ENCODE peak calls at places on chromosome 18, in ten cellular contexts. V is body of pancreas, B is dorsolateral prefrontal cortex, Z is uterus, M is spleen, R is testis, J is thyroid gland, U is Peyer's patch, G is lung, F is heart right ventricle. P is an unnamed sample. For H3K27me3, the result is how much of the 10 kb centered on the place peaks cover.

GRCh38 chr18:76913583-76913982 is 91.2 kb downstream of the ZNF236 start:
- DNase-seq in V (no peak), B (no peak), Z (no peak), M (no peak), R (no peak), J (no peak), U (no peak), G (no peak), F (no peak), P (no peak)

GRCh38 chr18:3410273-3410672 is 39.7 kb upstream of the TGIF1 start:
- DNase-seq in V (no peak), B (no peak), Z (no peak), M (no peak), R (no peak), J (no peak), U (no peak), G (no peak), F (no peak), P (no peak)

GRCh38 chr18:77140439-77141109 is 8.0 kb upstream of the MBP start:
- DNase-seq in V (no peak), B (no peak), Z (no peak), M (no peak), R (no peak), J (peak), U (peak), G (no peak), F (no peak), P (peak)

GRCh38 chr18:78457011-78457410 is 522.6 kb upstream of the SALL3 start:
- DNase-seq in V (no peak), B (no peak), Z (no peak), M (no peak), R (no peak), J (no peak), U (no peak), G (no peak), F (no peak), P (no peak)

GRCh38 chr18:35055726-35056125 is 14.5 kb downstream of the MAPRE2 start:
- DNase-seq in V (no peak), B (no peak), Z (no peak), M (no peak), R (no peak), J (no peak), U (no peak), G (no peak), F (no peak), P (no peak)

GRCh38 chr18:3592864-3593263 is 142.9 kb downstream of the TGIF1 start:
- DNase-seq in V (no peak), B (no peak), Z (no peak), M (no peak), R (no peak), J (no peak), U (no peak), G (no peak), F (no peak), P (no peak)

GRCh38 chr18:7414459-7414858 is 152.7 kb upstream of the PTPRM start:
- DNase-seq in V (no peak), B (no peak), Z (no peak), M (no peak), R (no peak), J (no peak), U (no peak), G (no peak), F (no peak), P (no peak)

GRCh38 chr18:45212186-45213039 is 402.9 kb upstream of the SLC14A2 start:
- DNase-seq in V (peak), B (peak), Z (peak), M (peak), R (peak), J (peak), U (peak), G (peak), F (peak), P (peak)

GRCh38 chr18:6785001-6785400 is 55.5 kb downstream of the ARHGAP28 start:
- DNase-seq in V (no peak), B (no peak), Z (no peak), M (no peak), R (no peak), J (no peak), U (no peak), G (no peak), F (no peak), P (no peak)

GRCh38 chr18:59769105-59769865 is 72.1 kb upstream of the CCBE1 start:
- DNase-seq in V (no peak), B (no peak), Z (no peak), M (no peak), R (no peak), J (no peak), U (no peak), G (no peak), F (no peak), P (no peak)

GRCh38 chr18:32764611-32765244 is 8.1 kb downstream of the KLHL14 start:
- DNase-seq in V (no peak), B (no peak), Z (no peak), M (no peak), R (no peak), J (no peak), U (no peak), G (no peak), F (no peak), P (no peak)

GRCh38 chr18:32761231-32761785 is 11.5 kb downstream of the KLHL14 start:
- DNase-seq in V (no peak), B (no peak), Z (no peak), M (no peak), R (no peak), J (no peak), U (no peak), G (no peak), F (no peak), P (no peak)

GRCh38 chr18:32760391-32760790 is 12.4 kb downstream of the KLHL14 start:
- DNase-seq in V (no peak), B (no peak), Z (no peak), M (peak), R (no peak), J (no peak), U (no peak), G (no peak), F (no peak), P (no peak)

GRCh38 chr18:32763306-32763705 is 9.5 kb downstream of the KLHL14 start:
- DNase-seq in V (no peak), B (no peak), Z (no peak), M (no peak), R (no peak), J (no peak), U (no peak), G (no peak), F (no peak), P (no peak)

DNA sequence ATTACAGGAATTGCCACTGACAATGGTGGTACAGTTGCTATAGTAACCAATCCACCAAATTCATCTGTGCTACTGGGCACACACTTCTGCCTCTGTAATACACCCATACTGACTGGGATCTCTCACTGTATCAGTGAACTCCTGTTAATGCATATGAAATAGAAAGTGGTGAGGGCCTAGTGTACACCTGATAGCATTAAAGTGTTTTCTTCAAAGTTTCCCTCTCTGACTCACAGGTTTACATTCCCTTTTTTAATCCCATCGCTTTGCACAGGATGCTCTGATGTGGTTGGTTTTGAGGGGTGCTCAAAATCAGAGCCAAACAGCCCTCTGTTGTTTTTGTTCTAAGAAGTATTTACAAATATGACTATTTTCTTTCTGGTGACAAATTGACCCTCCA is 13.1 kb downstream of the KLHL14 start:
- DNase-seq in V (no peak), B (no peak), Z (no peak), M (no peak), R (no peak), J (no peak), U (no peak), G (no peak), F (no peak), P (no peak)
- H3K27me3 ChIP-seq in V (under half), B (under half), Z (under half), M (under half), R (under half), J (under half), U (under half), G (under half), F (under half), P (under half)

DNA sequence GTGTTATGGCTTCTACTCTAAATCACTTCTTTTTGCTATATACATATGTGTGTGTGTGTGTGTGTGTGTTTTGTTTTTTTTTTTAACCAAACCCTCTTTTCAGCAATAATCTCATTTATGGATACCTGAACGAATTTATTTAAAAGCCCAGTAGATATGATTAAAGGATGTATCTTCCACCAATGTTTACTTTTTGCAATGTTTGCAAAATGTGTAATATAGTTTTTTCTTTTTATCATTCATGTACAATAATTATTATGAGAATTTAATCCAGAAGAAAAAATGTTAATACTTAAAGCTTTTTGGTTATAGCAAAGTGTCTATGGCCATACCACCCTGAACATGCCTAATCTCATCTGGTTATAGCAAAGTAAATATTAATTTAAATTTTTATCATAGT is 1.6 kb upstream of the CNDP2 start:
- DNase-seq in V (no peak), B (no peak), Z (no peak), M (no peak), R (no peak), J (no peak), U (no peak), G (no peak), F (no peak), P (no peak)
- H3K27ac ChIP-seq in V (no peak), B (no peak), Z (no peak), M (no peak), R (no peak), J (no peak), U (no peak), G (no peak), F (no peak), P (no peak)

GRCh38 chr18:24326211-24326610 is 71.4 kb downstream of the OSBPL1A start:
- DNase-seq in V (no peak), B (no peak), Z (no peak), M (no peak), R (no peak), J (no peak), U (no peak), G (no peak), F (no peak), P (no peak)
- TF ChIP-seq CTCF in V (no peak), B (no peak), Z (no peak), M (no peak), R (no peak), J (no peak), U (no peak), G (no peak), F (no peak), P (no peak)

DNA sequence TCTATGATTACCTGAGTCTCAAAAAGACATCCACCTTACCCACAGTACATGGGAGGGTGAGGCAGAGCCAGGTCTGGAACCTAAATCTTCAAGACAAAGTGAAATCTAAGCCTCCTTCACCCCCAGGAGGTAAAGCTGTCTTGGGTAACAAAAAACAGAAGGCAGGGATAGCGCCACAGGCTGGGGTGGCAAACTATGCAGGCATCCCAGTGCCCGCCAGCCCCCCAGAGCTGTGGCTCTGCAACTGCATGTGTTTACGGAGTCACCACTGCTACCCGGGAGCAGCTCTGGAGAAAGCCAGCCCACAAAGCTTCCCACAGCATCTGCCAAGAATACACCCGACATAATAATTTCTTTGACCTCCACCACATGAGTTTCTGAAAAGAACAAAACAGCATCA is 309.2 kb upstream of the SKOR2 start:
- DNase-seq in V (no peak), B (no peak), Z (no peak), M (no peak), R (no peak), J (no peak), U (no peak), G (no peak), F (no peak), P (no peak)
- H3K27me3 ChIP-seq in V (under half), B (under half), Z (under half), M (under half), R (under half), J (under half), U (under half), G (under half), F (half or more), P (under half)

DNA sequence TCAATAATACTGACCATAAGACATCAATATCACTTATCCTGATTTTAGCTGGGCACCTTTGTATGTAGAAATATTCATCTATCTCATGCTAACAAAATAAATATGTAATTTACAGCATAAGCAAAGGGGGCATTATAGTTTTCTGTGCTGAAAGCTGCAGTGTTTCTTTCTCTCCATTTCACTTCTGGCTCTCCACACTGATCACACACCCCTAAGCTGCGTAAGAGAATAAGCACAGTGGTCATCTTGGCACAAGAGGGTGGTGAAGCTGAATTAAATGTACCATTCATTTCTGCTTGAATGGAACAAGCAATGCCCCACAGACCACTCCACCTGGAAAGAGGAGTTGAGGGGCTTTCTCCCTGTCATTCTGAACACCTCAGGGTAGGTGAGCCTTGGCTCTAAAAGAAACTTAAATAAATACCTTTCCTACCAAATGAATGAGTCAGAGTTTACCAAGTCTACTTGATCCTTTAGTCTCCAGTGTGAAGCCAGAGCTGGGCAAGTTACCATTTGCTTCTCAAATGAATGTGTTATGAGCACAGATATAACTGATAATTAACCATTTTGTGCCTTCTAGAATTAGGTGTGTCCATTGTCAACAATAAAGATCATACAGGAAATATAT is 347.5 kb downstream of the KIAA1328 start:
- DNase-seq in V (no peak), B (no peak), Z (no peak), M (no peak), R (no peak), J (no peak), U (no peak), G (no peak), F (no peak), P (no peak)
- H3K27ac ChIP-seq in V (no peak), B (no peak), Z (no peak), M (no peak), R (no peak), J (no peak), U (no peak), G (no peak), F (no peak), P (no peak)

GRCh38 chr18:61713502-61713901 is 179.3 kb downstream of the RNF152 start:
- DNase-seq in V (no peak), B (no peak), Z (no peak), M (no peak), R (no peak), J (no peak), U (no peak), G (no peak), F (no peak), P (no peak)
- TF ChIP-seq CTCF in V (no peak), B (no peak), Z (no peak), M (no peak), R (no peak), J (no peak), U (no peak), G (no peak), F (no peak), P (no peak)

DNA sequence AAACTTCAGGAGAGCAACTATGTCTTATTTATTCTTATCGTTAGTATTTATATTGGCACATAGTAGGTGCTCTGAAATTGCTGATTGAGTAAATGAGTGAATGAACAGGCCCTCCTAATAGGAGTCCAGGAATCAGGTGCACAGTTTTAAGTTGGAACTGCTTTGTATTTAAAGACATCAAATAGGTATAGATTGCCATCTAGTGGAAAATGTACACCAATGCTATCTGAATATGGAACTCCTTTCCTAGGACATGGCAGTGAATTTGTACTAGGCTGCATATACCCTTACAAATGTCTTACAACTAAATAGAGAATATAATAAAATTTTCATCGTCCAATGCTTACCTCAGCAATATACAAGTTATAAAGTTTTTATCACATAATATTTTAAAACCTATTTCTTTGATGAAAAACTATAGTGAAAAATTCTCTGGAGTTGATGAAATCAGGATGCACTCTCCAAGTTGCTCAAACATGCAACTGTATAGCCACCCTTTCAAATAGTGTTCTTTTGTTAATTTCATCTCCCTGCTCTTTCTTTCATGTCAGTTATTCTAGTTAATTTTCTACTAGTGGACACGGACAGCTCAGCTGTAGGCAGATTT is 318.9 kb upstream of the SYT4 start:
- DNase-seq in V (no peak), B (no peak), Z (no peak), M (no peak), R (no peak), J (no peak), U (no peak), G (no peak), F (no peak), P (no peak)
- H3K27me3 ChIP-seq in V (under half), B (under half), Z (under half), M (under half), R (under half), J (under half), U (under half), G (under half), F (under half), P (under half)

P was measured in CD4-positive, alpha-beta T cell.